ENCODE peak calls at places on chromosomes 3 and 15, in five cellular contexts. One of them, this sample, is unnamed.

GRCh38 chr15:69454953-69455352 is 2.3 kb downstream of the RPLP1 start:
- DNase-seq in cardiac muscle cell: no peak
- DNase-seq in heart right ventricle: no peak
- DNase-seq in CD8-positive, alpha-beta T cell: no peak
- DNase-seq in substantia nigra: no peak
- DNase-seq in this sample: no peak

GRCh38 chr3:38969321-38970235 is 82.2 kb downstream of the SCN11A start:
- DNase-seq in cardiac muscle cell: no peak
- DNase-seq in heart right ventricle: no peak
- DNase-seq in CD8-positive, alpha-beta T cell: no peak
- DNase-seq in substantia nigra: no peak
- DNase-seq in this sample: no peak

GRCh38 chr15:40100947-40101905 is 7.5 kb downstream of the BMF start:
- DNase-seq in cardiac muscle cell: no peak
- DNase-seq in heart right ventricle: no peak
- DNase-seq in CD8-positive, alpha-beta T cell: no peak
- DNase-seq in substantia nigra: no peak
- DNase-seq in this sample: no peak

GRCh38 chr3:16385151-16385550 is 120.1 kb downstream of the OXNAD1 start:
- DNase-seq in cardiac muscle cell: no peak
- DNase-seq in heart right ventricle: no peak
- DNase-seq in CD8-positive, alpha-beta T cell: no peak
- DNase-seq in substantia nigra: no peak
- DNase-seq in this sample: no peak

GRCh38 chr15:72858205-72858604 is 74.6 kb upstream of the ADPGK start:
- DNase-seq in cardiac muscle cell: no peak
- DNase-seq in heart right ventricle: no peak
- DNase-seq in CD8-positive, alpha-beta T cell: no peak
- DNase-seq in substantia nigra: no peak
- DNase-seq in this sample: no peak

GRCh38 chr15:98946301-98947255 is 61.0 kb downstream of the PGPEP1L start:
- DNase-seq in cardiac muscle cell: no peak
- DNase-seq in heart right ventricle: peak; percentile 58
- DNase-seq in CD8-positive, alpha-beta T cell: no peak
- DNase-seq in substantia nigra: peak; percentile 50
- DNase-seq in this sample: no peak

GRCh38 chr3:132543016-132543739 is 53.9 kb upstream of the ACKR4 start:
- DNase-seq in cardiac muscle cell: no peak
- DNase-seq in heart right ventricle: no peak
- DNase-seq in CD8-positive, alpha-beta T cell: no peak
- DNase-seq in substantia nigra: no peak
- DNase-seq in this sample: no peak

GRCh38 chr3:43394071-43394501 is 107.7 kb downstream of the SNRK start:
- DNase-seq in cardiac muscle cell: no peak
- DNase-seq in heart right ventricle: peak; percentile 89
- DNase-seq in CD8-positive, alpha-beta T cell: no peak
- DNase-seq in substantia nigra: no peak
- DNase-seq in this sample: no peak

GRCh38 chr3:140311428-140311827 is 366.4 kb upstream of the TRIM42 start:
- DNase-seq in cardiac muscle cell: no peak
- DNase-seq in heart right ventricle: no peak
- DNase-seq in CD8-positive, alpha-beta T cell: no peak
- DNase-seq in substantia nigra: no peak
- DNase-seq in this sample: no peak
- H3K27ac ChIP-seq in cardiac muscle cell: no peak overlapping the region
- H3K27ac ChIP-seq in heart right ventricle: no peak overlapping the region
- H3K27ac ChIP-seq in CD8-positive, alpha-beta T cell: no peak overlapping the region
- H3K27ac ChIP-seq in substantia nigra: no peak overlapping the region
- H3K27ac ChIP-seq in this sample: no peak overlapping the region

GRCh38 chr15:84702961-84703482 is 12.9 kb downstream of the SEC11A start:
- DNase-seq in cardiac muscle cell: no peak
- DNase-seq in heart right ventricle: peak; percentile 78
- DNase-seq in CD8-positive, alpha-beta T cell: no peak
- DNase-seq in substantia nigra: no peak
- DNase-seq in this sample: no peak
- H3K27ac ChIP-seq in cardiac muscle cell: no peak overlapping the region
- H3K27ac ChIP-seq in heart right ventricle: peak overlapping the region; percentile 51
- H3K27ac ChIP-seq in CD8-positive, alpha-beta T cell: no peak overlapping the region
- H3K27ac ChIP-seq in substantia nigra: no peak overlapping the region
- H3K27ac ChIP-seq in this sample: no peak overlapping the region

DNA sequence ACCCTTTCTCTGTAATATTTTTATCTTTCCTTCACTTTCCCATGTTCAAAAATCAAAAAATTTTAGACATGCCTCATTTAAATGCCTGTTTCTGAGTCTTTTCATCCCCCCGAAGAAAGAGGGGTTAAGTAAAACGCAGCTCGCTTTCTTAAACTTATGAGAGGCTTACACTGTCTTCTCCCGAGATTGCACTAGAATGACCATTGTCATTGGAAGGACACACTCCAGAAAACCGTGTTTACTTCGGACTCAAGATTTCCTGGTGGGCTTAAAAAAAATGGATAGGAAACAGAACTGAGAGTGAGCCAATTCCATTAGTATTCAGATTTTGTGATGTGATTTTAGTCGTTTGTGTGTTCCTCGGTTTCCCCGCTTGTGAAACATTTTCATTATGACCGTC is 1.3 kb downstream of the CRYBG3 start:
- DNase-seq in cardiac muscle cell: no peak
- DNase-seq in heart right ventricle: no peak
- DNase-seq in CD8-positive, alpha-beta T cell: no peak
- DNase-seq in substantia nigra: no peak
- DNase-seq in this sample: no peak
- H3K27ac ChIP-seq in cardiac muscle cell: no peak overlapping the region
- H3K27ac ChIP-seq in heart right ventricle: peak overlapping the region; percentile 90
- H3K27ac ChIP-seq in CD8-positive, alpha-beta T cell: no peak overlapping the region
- H3K27ac ChIP-seq in substantia nigra: peak overlapping the region; percentile 73
- H3K27ac ChIP-seq in this sample: no peak overlapping the region

DNA sequence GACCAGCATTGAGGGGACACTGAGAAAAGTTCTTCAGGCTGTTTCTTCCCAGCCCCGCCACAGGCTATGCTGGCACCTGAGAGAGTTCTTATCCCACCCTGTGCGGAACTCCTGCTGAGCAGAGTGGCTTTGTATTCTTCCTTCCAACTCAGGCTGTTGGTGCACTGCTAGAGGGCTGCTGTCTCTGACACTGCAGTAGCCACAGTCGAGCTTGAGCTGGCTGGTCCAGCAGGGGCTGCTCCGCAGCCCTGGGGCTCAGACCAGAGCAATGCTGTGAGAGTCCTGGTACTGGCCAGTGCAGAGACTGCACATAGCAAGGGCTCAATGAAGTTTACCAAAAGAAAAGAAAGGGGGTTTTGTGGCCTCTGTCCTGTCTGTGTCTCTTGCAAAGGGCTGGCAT is 3.6 kb downstream of the GNAI2 start:
- DNase-seq in cardiac muscle cell: no peak
- DNase-seq in heart right ventricle: no peak
- DNase-seq in CD8-positive, alpha-beta T cell: no peak
- DNase-seq in substantia nigra: no peak
- DNase-seq in this sample: no peak
- H3K27ac ChIP-seq in cardiac muscle cell: peak overlapping the region; percentile 20
- H3K27ac ChIP-seq in heart right ventricle: peak overlapping the region; percentile 93
- H3K27ac ChIP-seq in CD8-positive, alpha-beta T cell: no peak overlapping the region
- H3K27ac ChIP-seq in substantia nigra: peak overlapping the region; percentile 28
- H3K27ac ChIP-seq in this sample: no peak overlapping the region

GRCh38 chr3:69864141-69864540 is 124.9 kb downstream of the MITF start:
- DNase-seq in cardiac muscle cell: no peak
- DNase-seq in heart right ventricle: no peak
- DNase-seq in CD8-positive, alpha-beta T cell: no peak
- DNase-seq in substantia nigra: no peak
- DNase-seq in this sample: no peak

GRCh38 chr3:69867941-69868505 is 128.8 kb downstream of the MITF start:
- DNase-seq in cardiac muscle cell: no peak
- DNase-seq in heart right ventricle: no peak
- DNase-seq in CD8-positive, alpha-beta T cell: no peak
- DNase-seq in substantia nigra: no peak
- DNase-seq in this sample: no peak

GRCh38 chr3:69864751-69865150 is 125.5 kb downstream of the MITF start:
- DNase-seq in cardiac muscle cell: no peak
- DNase-seq in heart right ventricle: no peak
- DNase-seq in CD8-positive, alpha-beta T cell: no peak
- DNase-seq in substantia nigra: no peak
- DNase-seq in this sample: no peak

GRCh38 chr3:69866988-69867720 is 127.9 kb downstream of the MITF start:
- DNase-seq in cardiac muscle cell: no peak
- DNase-seq in heart right ventricle: no peak
- DNase-seq in CD8-positive, alpha-beta T cell: no peak
- DNase-seq in substantia nigra: no peak
- DNase-seq in this sample: no peak

DNA sequence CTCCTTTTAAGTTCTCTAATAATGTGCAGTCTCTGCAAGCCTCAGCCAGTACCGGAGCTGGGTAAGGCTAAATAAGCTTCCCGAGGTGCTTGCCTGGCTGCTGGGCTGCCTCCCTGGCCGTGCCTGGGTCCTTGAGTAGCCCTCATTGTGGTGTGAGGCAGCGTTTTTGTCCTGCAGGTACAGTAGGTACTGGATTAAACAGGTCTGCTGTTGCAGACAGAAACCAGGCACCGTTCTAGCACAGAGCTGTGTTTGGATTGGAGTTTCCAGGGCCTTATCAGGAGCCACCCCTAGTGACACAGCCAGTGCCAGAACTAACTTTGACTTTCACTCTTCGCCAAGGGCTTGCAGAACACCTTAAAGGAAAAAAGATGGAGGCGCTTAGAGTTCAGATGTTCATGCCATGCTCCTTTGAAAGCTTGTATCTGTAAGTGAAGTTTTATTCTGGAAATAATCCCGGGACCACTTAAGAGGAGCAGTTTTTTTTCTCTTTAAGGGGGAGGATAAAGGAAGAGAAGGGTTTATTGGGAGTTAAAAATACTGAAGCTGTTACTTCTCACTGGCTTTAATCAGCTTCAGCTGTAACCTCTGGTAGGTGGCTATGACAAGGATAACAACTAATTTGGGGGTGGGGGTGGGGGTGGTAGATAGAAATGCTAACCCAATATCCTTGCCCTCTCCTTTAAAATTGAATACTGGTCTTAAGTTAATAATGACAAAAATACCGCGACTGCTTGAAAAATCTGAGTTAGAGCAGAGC is 126.8 kb downstream of the MITF start:
- DNase-seq in cardiac muscle cell: peak; percentile 91
- DNase-seq in heart right ventricle: peak; percentile 75
- DNase-seq in CD8-positive, alpha-beta T cell: no peak
- DNase-seq in substantia nigra: no peak
- DNase-seq in this sample: no peak
- H3K27ac ChIP-seq in cardiac muscle cell: peak overlapping the region; percentile 97
- H3K27ac ChIP-seq in heart right ventricle: peak overlapping the region; percentile 72
- H3K27ac ChIP-seq in CD8-positive, alpha-beta T cell: no peak overlapping the region
- H3K27ac ChIP-seq in substantia nigra: no peak overlapping the region
- H3K27ac ChIP-seq in this sample: no peak overlapping the region

GRCh38 chr3:26089249-26089648 is 299.4 kb downstream of the OXSM start:
- DNase-seq in cardiac muscle cell: no peak
- DNase-seq in heart right ventricle: no peak
- DNase-seq in CD8-positive, alpha-beta T cell: no peak
- DNase-seq in substantia nigra: no peak
- DNase-seq in this sample: no peak

GRCh38 chr3:26090589-26090988 is 300.7 kb downstream of the OXSM start:
- DNase-seq in cardiac muscle cell: no peak
- DNase-seq in heart right ventricle: no peak
- DNase-seq in CD8-positive, alpha-beta T cell: no peak
- DNase-seq in substantia nigra: no peak
- DNase-seq in this sample: no peak

GRCh38 chr3:26087751-26088150 is 297.9 kb downstream of the OXSM start:
- DNase-seq in cardiac muscle cell: no peak
- DNase-seq in heart right ventricle: no peak
- DNase-seq in CD8-positive, alpha-beta T cell: no peak
- DNase-seq in substantia nigra: no peak
- DNase-seq in this sample: no peak

DNA sequence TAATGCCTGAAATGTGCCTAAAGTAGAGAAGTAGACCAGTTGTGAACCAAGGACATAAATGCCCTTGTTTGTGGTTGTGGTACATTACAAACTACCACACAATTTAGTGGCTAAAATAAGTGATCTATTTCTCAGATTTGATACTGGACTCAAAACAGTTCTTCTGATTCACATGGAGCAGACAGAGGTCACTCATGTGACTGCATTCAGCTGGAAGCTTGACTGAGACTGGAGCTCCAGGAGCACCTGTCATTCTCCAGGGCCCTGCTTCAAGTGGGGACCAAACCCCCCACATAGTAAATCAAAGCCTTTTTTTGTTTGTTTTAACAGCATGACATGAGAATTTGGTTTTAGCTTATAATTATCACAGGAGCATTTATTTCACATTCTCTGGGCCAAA is 301.2 kb downstream of the OXSM start:
- DNase-seq in cardiac muscle cell: no peak
- DNase-seq in heart right ventricle: no peak
- DNase-seq in CD8-positive, alpha-beta T cell: no peak
- DNase-seq in substantia nigra: no peak
- DNase-seq in this sample: no peak
- H3K27ac ChIP-seq in cardiac muscle cell: no peak overlapping the region
- H3K27ac ChIP-seq in heart right ventricle: peak overlapping the region; percentile 29
- H3K27ac ChIP-seq in CD8-positive, alpha-beta T cell: no peak overlapping the region
- H3K27ac ChIP-seq in substantia nigra: no peak overlapping the region
- H3K27ac ChIP-seq in this sample: no peak overlapping the region

DNA sequence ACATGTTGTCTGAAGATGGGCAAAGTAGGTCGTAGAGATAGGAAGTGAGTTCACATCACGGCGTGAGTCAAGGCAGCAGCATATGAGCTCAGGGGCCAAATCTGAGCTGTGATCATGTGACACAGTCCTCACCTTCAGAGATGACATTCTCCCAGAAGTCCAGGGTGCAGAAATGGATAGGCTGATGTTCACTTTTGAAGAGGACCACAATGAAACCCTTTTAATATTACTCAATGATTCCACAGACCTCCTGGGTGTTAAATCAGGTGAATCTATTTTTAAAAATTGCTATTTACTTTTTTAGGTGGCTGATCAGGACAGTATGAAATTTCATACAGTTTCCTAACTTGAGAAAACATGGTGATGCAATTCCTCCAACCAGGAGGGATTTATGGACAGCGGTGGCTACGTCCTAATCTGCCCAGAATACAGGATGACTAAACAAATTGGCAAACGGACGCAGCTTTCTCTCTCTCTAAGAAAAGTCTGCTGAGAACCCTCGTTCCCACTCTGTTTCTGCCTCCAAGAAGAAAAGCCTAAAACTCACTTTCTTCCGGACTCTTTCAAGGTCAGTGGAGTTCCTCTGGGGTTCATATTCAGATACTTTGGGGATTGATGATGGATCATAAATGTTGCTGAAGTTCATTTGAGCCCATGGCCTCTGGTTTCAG is 34.4 kb downstream of the B3GNT5 start:
- DNase-seq in cardiac muscle cell: no peak
- DNase-seq in heart right ventricle: no peak
- DNase-seq in CD8-positive, alpha-beta T cell: no peak
- DNase-seq in substantia nigra: no peak
- DNase-seq in this sample: no peak
- H3K27ac ChIP-seq in cardiac muscle cell: no peak overlapping the region
- H3K27ac ChIP-seq in heart right ventricle: no peak overlapping the region
- H3K27ac ChIP-seq in CD8-positive, alpha-beta T cell: no peak overlapping the region
- H3K27ac ChIP-seq in substantia nigra: no peak overlapping the region
- H3K27ac ChIP-seq in this sample: no peak overlapping the region